ENCODE peak calls at places on chromosomes 4 and X, in five cellular contexts. One of them, this sample, is unnamed. For H3K4me1, the result is how much of the 10 kb centered on the place peaks cover.

GRCh38 chr4:55517526-55518229 is 29.0 kb downstream of the CLOCK start:
- DNase-seq in HepG2: no peak
- DNase-seq in spleen: no peak
- DNase-seq in left lung: no peak
- DNase-seq in body of pancreas: no peak
- DNase-seq in this sample: no peak

GRCh38 chr4:63717384-63717783 is 691.9 kb downstream of the TECRL start:
- DNase-seq in HepG2: peak
- DNase-seq in spleen: no peak
- DNase-seq in left lung: no peak
- DNase-seq in body of pancreas: no peak
- DNase-seq in this sample: no peak

GRCh38 chrX:8306296-8306975 is 135.4 kb upstream of the VCX2 start:
- DNase-seq in HepG2: no peak
- DNase-seq in spleen: no peak
- DNase-seq in left lung: no peak
- DNase-seq in body of pancreas: no peak
- DNase-seq in this sample: no peak

GRCh38 chrX:77946571-77946970 is 22.9 kb downstream of the PGAM4 start:
- DNase-seq in HepG2: no peak
- DNase-seq in spleen: no peak
- DNase-seq in left lung: no peak
- DNase-seq in body of pancreas: no peak
- DNase-seq in this sample: no peak

GRCh38 chr4:1871471-1872021 is 353 bp downstream of the NSD2 start:
- DNase-seq in HepG2: no peak
- DNase-seq in spleen: peak
- DNase-seq in left lung: peak
- DNase-seq in body of pancreas: peak
- DNase-seq in this sample: peak

GRCh38 chrX:23341452-23341851 is 6.8 kb downstream of the PTCHD1 start:
- DNase-seq in HepG2: no peak
- DNase-seq in spleen: no peak
- DNase-seq in left lung: no peak
- DNase-seq in body of pancreas: no peak
- DNase-seq in this sample: no peak

GRCh38 chr4:144463896-144464295 is 182.1 kb upstream of the HHIP start:
- DNase-seq in HepG2: no peak
- DNase-seq in spleen: no peak
- DNase-seq in left lung: no peak
- DNase-seq in body of pancreas: no peak
- DNase-seq in this sample: no peak

GRCh38 chr4:187171731-187172339 is 448.2 kb upstream of the FAT1 start:
- DNase-seq in HepG2: no peak
- DNase-seq in spleen: no peak
- DNase-seq in left lung: no peak
- DNase-seq in body of pancreas: no peak
- DNase-seq in this sample: no peak

GRCh38 chrX:7028246-7028645 is 119.3 kb upstream of the STS start:
- DNase-seq in HepG2: no peak
- DNase-seq in spleen: no peak
- DNase-seq in left lung: no peak
- DNase-seq in body of pancreas: no peak
- DNase-seq in this sample: no peak

GRCh38 chrX:2609431-2610238 is 81.5 kb upstream of the CD99 start:
- DNase-seq in HepG2: no peak
- DNase-seq in spleen: no peak
- DNase-seq in left lung: no peak
- DNase-seq in body of pancreas: no peak
- DNase-seq in this sample: no peak

GRCh38 chr4:100314057-100314456 is 123.8 kb upstream of the DDIT4L start:
- DNase-seq in HepG2: no peak
- DNase-seq in spleen: no peak
- DNase-seq in left lung: no peak
- DNase-seq in body of pancreas: no peak
- DNase-seq in this sample: no peak

DNA sequence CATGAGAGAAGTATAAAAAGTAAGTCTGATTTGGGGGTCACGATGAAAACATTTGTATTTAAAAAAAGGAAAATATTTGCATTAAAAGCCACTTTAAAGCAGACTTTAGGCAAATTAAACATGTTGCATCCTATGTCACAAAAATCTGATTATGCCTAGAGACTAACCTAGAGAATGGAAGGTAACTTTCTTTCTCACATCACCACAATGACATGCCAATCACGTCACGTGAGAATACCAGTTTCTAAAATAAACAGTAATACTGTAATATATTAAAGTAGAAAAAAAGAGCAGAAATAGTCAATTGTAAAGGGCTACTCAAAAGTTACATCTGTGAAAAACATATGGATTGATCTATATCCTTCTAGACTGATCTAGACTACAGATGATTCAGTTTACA is 3.3 kb downstream of the CHIC2 start:
- DNase-seq in HepG2: no peak
- DNase-seq in spleen: no peak
- DNase-seq in left lung: no peak
- DNase-seq in body of pancreas: no peak
- DNase-seq in this sample: no peak
- H3K4me1 ChIP-seq in HepG2: half or more
- H3K4me1 ChIP-seq in spleen: half or more
- H3K4me1 ChIP-seq in left lung: half or more
- H3K4me1 ChIP-seq in body of pancreas: half or more
- H3K4me1 ChIP-seq in this sample: under half

GRCh38 chrX:53684415-53685192 is 1.9 kb downstream of the HUWE1 start:
- DNase-seq in HepG2: no peak
- DNase-seq in spleen: peak
- DNase-seq in left lung: no peak
- DNase-seq in body of pancreas: no peak
- DNase-seq in this sample: no peak

GRCh38 chrX:53682885-53683555 is 3.5 kb downstream of the HUWE1 start:
- DNase-seq in HepG2: peak
- DNase-seq in spleen: no peak
- DNase-seq in left lung: no peak
- DNase-seq in body of pancreas: peak
- DNase-seq in this sample: no peak

GRCh38 chrX:53685711-53686110 is 808 bp downstream of the HUWE1 start:
- DNase-seq in HepG2: no peak
- DNase-seq in spleen: no peak
- DNase-seq in left lung: no peak
- DNase-seq in body of pancreas: no peak
- DNase-seq in this sample: no peak

GRCh38 chrX:53681661-53682060 is 4.9 kb downstream of the HUWE1 start:
- DNase-seq in HepG2: no peak
- DNase-seq in spleen: no peak
- DNase-seq in left lung: no peak
- DNase-seq in body of pancreas: no peak
- DNase-seq in this sample: no peak

GRCh38 chrX:53683556-53684414 is 2.7 kb downstream of the HUWE1 start:
- DNase-seq in HepG2: peak
- DNase-seq in spleen: peak
- DNase-seq in left lung: peak
- DNase-seq in body of pancreas: peak
- DNase-seq in this sample: peak
- H3K27ac ChIP-seq in HepG2: peak
- H3K27ac ChIP-seq in spleen: peak
- H3K27ac ChIP-seq in left lung: peak
- H3K27ac ChIP-seq in body of pancreas: peak
- H3K27ac ChIP-seq in this sample: peak

GRCh38 chr4:176189891-176190795 is 5.2 kb downstream of the SPATA4 start:
- DNase-seq in HepG2: no peak
- DNase-seq in spleen: no peak
- DNase-seq in left lung: no peak
- DNase-seq in body of pancreas: no peak
- DNase-seq in this sample: no peak
- H3K4me1 ChIP-seq in HepG2: under half
- H3K4me1 ChIP-seq in spleen: under half
- H3K4me1 ChIP-seq in left lung: under half
- H3K4me1 ChIP-seq in body of pancreas: under half
- H3K4me1 ChIP-seq in this sample: under half

GRCh38 chr4:69532886-69533506 is 37.3 kb upstream of the UGT2B4 start:
- DNase-seq in HepG2: no peak
- DNase-seq in spleen: no peak
- DNase-seq in left lung: no peak
- DNase-seq in body of pancreas: no peak
- DNase-seq in this sample: no peak

GRCh38 chr4:69532125-69532524 is 36.4 kb upstream of the UGT2B4 start:
- DNase-seq in HepG2: no peak
- DNase-seq in spleen: no peak
- DNase-seq in left lung: no peak
- DNase-seq in body of pancreas: no peak
- DNase-seq in this sample: peak

GRCh38 chr4:69536558-69536957 is 40.9 kb upstream of the UGT2B4 start:
- DNase-seq in HepG2: no peak
- DNase-seq in spleen: no peak
- DNase-seq in left lung: no peak
- DNase-seq in body of pancreas: no peak
- DNase-seq in this sample: no peak

GRCh38 chr4:69534697-69535096 is 39.0 kb upstream of the UGT2B4 start:
- DNase-seq in HepG2: no peak
- DNase-seq in spleen: no peak
- DNase-seq in left lung: no peak
- DNase-seq in body of pancreas: no peak
- DNase-seq in this sample: no peak

GRCh38 chr4:69536980-69537379 is 41.3 kb upstream of the UGT2B4 start:
- DNase-seq in HepG2: no peak
- DNase-seq in spleen: no peak
- DNase-seq in left lung: no peak
- DNase-seq in body of pancreas: no peak
- DNase-seq in this sample: no peak
- H3K27ac ChIP-seq in HepG2: no peak
- H3K27ac ChIP-seq in spleen: no peak
- H3K27ac ChIP-seq in left lung: no peak
- H3K27ac ChIP-seq in body of pancreas: no peak
- H3K27ac ChIP-seq in this sample: peak

DNA sequence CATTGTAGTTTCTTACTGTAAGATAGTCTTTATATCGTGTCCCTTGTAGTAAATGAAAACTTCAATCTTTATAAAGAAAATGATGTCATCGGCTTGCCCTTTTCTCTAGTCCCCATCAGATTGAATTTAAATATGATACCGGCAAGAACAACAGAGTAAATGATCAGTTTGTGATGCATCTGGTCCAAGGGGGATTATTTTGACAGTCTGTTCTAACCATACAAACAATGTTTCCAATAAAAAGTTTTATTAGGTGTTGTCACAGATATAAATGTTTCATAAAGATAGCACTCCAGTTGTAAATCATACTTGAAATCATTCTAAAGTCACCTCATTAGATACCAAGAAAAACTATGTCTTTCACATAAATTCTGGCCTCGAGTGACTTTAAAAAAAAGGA is 72.3 kb downstream of the SLC9A6 start:
- DNase-seq in HepG2: no peak
- DNase-seq in spleen: no peak
- DNase-seq in left lung: no peak
- DNase-seq in body of pancreas: no peak
- DNase-seq in this sample: no peak
- H3K4me1 ChIP-seq in HepG2: under half
- H3K4me1 ChIP-seq in spleen: under half
- H3K4me1 ChIP-seq in left lung: under half
- H3K4me1 ChIP-seq in body of pancreas: under half
- H3K4me1 ChIP-seq in this sample: under half

DNA sequence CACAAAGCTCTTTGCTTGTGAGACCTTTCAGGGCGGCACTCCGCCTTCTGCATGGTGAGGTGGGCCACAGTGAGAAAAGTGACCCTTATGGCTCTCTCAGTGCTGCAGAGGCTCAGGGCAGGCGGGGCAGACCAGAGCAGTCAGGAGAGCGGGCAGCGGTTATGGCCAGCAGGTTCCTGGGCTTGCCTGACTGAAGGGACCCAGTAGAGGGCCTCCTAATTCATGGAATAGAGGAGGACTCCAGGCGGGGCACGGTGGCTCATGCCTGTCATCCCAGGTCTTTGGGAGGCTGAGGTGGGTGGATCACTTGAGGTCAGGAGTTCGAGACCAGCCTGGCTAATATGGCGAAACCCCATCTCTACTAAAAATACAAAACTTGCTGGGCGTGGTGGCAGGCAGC is 91.4 kb downstream of the CLNK start:
- DNase-seq in HepG2: no peak
- DNase-seq in spleen: no peak
- DNase-seq in left lung: no peak
- DNase-seq in body of pancreas: no peak
- DNase-seq in this sample: no peak
- H3K27ac ChIP-seq in HepG2: no peak
- H3K27ac ChIP-seq in spleen: no peak
- H3K27ac ChIP-seq in left lung: no peak
- H3K27ac ChIP-seq in body of pancreas: no peak
- H3K27ac ChIP-seq in this sample: no peak